ENCODE peak calls at places on chromosomes 3 and 15, in six cellular contexts. One of them, this sample, is unnamed.

GRCh38 chr3:183430325-183430957 is 2.0 kb upstream of the MCF2L2 start:
- DNase-seq in brain microvascular endothelial cell: no peak
- DNase-seq in right lobe of liver: no peak
- DNase-seq in upper lobe of left lung: no peak
- DNase-seq in GM12878: no peak
- DNase-seq in GM10248: peak
- DNase-seq in this sample: no peak

GRCh38 chr3:11602886-11603285 is 40.8 kb downstream of the VGLL4 start:
- DNase-seq in right lobe of liver: no peak
- DNase-seq in upper lobe of left lung: no peak
- DNase-seq in GM10248: no peak
- DNase-seq in brain microvascular endothelial cell: no peak
- DNase-seq in GM12878: no peak
- DNase-seq in this sample: no peak

GRCh38 chr15:77292924-77293558 is 126.9 kb downstream of the PEAK1 start:
- DNase-seq in upper lobe of left lung: no peak
- DNase-seq in right lobe of liver: no peak
- DNase-seq in GM10248: no peak
- DNase-seq in GM12878: no peak
- DNase-seq in brain microvascular endothelial cell: peak
- DNase-seq in this sample: no peak

GRCh38 chr3:148605551-148605950 is 92.2 kb upstream of the AGTR1 start:
- DNase-seq in brain microvascular endothelial cell: no peak
- DNase-seq in GM10248: no peak
- DNase-seq in upper lobe of left lung: no peak
- DNase-seq in GM12878: no peak
- DNase-seq in right lobe of liver: no peak
- DNase-seq in this sample: no peak

GRCh38 chr15:62390793-62391543 is 225.9 kb upstream of the C2CD4B start:
- DNase-seq in upper lobe of left lung: peak
- DNase-seq in GM12878: no peak
- DNase-seq in GM10248: peak
- DNase-seq in right lobe of liver: peak
- DNase-seq in brain microvascular endothelial cell: peak
- DNase-seq in this sample: peak

GRCh38 chr15:48242015-48242414 is 35.9 kb downstream of the SLC12A1 start:
- DNase-seq in upper lobe of left lung: no peak
- DNase-seq in GM10248: no peak
- DNase-seq in right lobe of liver: no peak
- DNase-seq in brain microvascular endothelial cell: no peak
- DNase-seq in GM12878: no peak
- DNase-seq in this sample: no peak

GRCh38 chr15:91982401-91982800 is 128.9 kb downstream of the SLCO3A1 start:
- DNase-seq in GM12878: no peak
- DNase-seq in brain microvascular endothelial cell: no peak
- DNase-seq in right lobe of liver: no peak
- DNase-seq in upper lobe of left lung: no peak
- DNase-seq in GM10248: no peak
- DNase-seq in this sample: no peak

GRCh38 chr3:142273501-142273900 is 48.1 kb upstream of the GK5 start:
- DNase-seq in GM10248: no peak
- DNase-seq in right lobe of liver: no peak
- DNase-seq in upper lobe of left lung: no peak
- DNase-seq in GM12878: no peak
- DNase-seq in brain microvascular endothelial cell: no peak
- DNase-seq in this sample: no peak

GRCh38 chr3:65406470-65406869 is 632.2 kb downstream of the MAGI1 start:
- DNase-seq in brain microvascular endothelial cell: no peak
- DNase-seq in right lobe of liver: no peak
- DNase-seq in GM12878: no peak
- DNase-seq in upper lobe of left lung: no peak
- DNase-seq in GM10248: no peak
- DNase-seq in this sample: no peak

GRCh38 chr3:41158947-41159346 is 40.4 kb upstream of the CTNNB1 start:
- DNase-seq in right lobe of liver: no peak
- DNase-seq in brain microvascular endothelial cell: no peak
- DNase-seq in GM12878: no peak
- DNase-seq in upper lobe of left lung: no peak
- DNase-seq in GM10248: no peak
- DNase-seq in this sample: no peak

GRCh38 chr3:133038731-133039398 is 674 bp downstream of the TMEM108 start:
- DNase-seq in right lobe of liver: peak
- DNase-seq in GM10248: peak
- DNase-seq in GM12878: no peak
- DNase-seq in upper lobe of left lung: peak
- DNase-seq in brain microvascular endothelial cell: peak
- DNase-seq in this sample: no peak

GRCh38 chr15:46525984-46526725 is 891.3 kb downstream of the SQOR start:
- DNase-seq in brain microvascular endothelial cell: no peak
- DNase-seq in upper lobe of left lung: no peak
- DNase-seq in GM12878: no peak
- DNase-seq in right lobe of liver: no peak
- DNase-seq in GM10248: no peak
- DNase-seq in this sample: no peak

GRCh38 chr3:122023335-122023734 is 1.3 kb upstream of the ILDR1 start:
- DNase-seq in upper lobe of left lung: no peak
- DNase-seq in brain microvascular endothelial cell: no peak
- DNase-seq in GM10248: no peak
- DNase-seq in right lobe of liver: no peak
- DNase-seq in GM12878: no peak
- DNase-seq in this sample: no peak

GRCh38 chr15:84752700-84753099 is 4.3 kb downstream of the ZNF592 start:
- DNase-seq in upper lobe of left lung: no peak
- DNase-seq in GM12878: no peak
- DNase-seq in GM10248: no peak
- DNase-seq in brain microvascular endothelial cell: no peak
- DNase-seq in right lobe of liver: no peak
- DNase-seq in this sample: no peak

GRCh38 chr3:50512131-50512530 is 8.7 kb upstream of the CACNA2D2 start:
- DNase-seq in right lobe of liver: no peak
- DNase-seq in upper lobe of left lung: no peak
- DNase-seq in GM10248: no peak
- DNase-seq in brain microvascular endothelial cell: no peak
- DNase-seq in GM12878: no peak
- DNase-seq in this sample: no peak

GRCh38 chr15:94412979-94413741 is 181.8 kb downstream of the MCTP2 start:
- DNase-seq in right lobe of liver: no peak
- DNase-seq in GM10248: no peak
- DNase-seq in brain microvascular endothelial cell: no peak
- DNase-seq in upper lobe of left lung: no peak
- DNase-seq in GM12878: no peak
- DNase-seq in this sample: no peak

GRCh38 chr15:60299452-60300047 is 98.2 kb downstream of the ANXA2 start:
- DNase-seq in upper lobe of left lung: no peak
- DNase-seq in right lobe of liver: no peak
- DNase-seq in GM12878: no peak
- DNase-seq in brain microvascular endothelial cell: no peak
- DNase-seq in GM10248: no peak
- DNase-seq in this sample: no peak

GRCh38 chr3:55243686-55244085 is 243.4 kb downstream of the WNT5A start:
- DNase-seq in GM12878: no peak
- DNase-seq in brain microvascular endothelial cell: no peak
- DNase-seq in upper lobe of left lung: no peak
- DNase-seq in GM10248: no peak
- DNase-seq in right lobe of liver: no peak
- DNase-seq in this sample: no peak

GRCh38 chr15:52780172-52780980 is 9.8 kb downstream of the ONECUT1 start:
- DNase-seq in upper lobe of left lung: no peak
- DNase-seq in GM10248: no peak
- DNase-seq in brain microvascular endothelial cell: peak
- DNase-seq in GM12878: peak
- DNase-seq in right lobe of liver: peak
- DNase-seq in this sample: peak

GRCh38 chr3:36840453-36840921 is 76.1 kb upstream of the DCLK3 start:
- DNase-seq in right lobe of liver: no peak
- DNase-seq in GM12878: no peak
- DNase-seq in brain microvascular endothelial cell: no peak
- DNase-seq in GM10248: no peak
- DNase-seq in upper lobe of left lung: no peak
- DNase-seq in this sample: no peak

GRCh38 chr3:178381971-178382370 is 154.3 kb upstream of the KCNMB2 start:
- DNase-seq in GM10248: no peak
- DNase-seq in upper lobe of left lung: no peak
- DNase-seq in GM12878: no peak
- DNase-seq in brain microvascular endothelial cell: no peak
- DNase-seq in right lobe of liver: no peak
- DNase-seq in this sample: no peak

GRCh38 chr3:44074181-44074580 is 167.5 kb upstream of the TOPAZ1 start:
- DNase-seq in GM12878: no peak
- DNase-seq in brain microvascular endothelial cell: no peak
- DNase-seq in right lobe of liver: no peak
- DNase-seq in upper lobe of left lung: no peak
- DNase-seq in GM10248: no peak
- DNase-seq in this sample: no peak

GRCh38 chr3:8733332-8734094 is at the start of gene CAV3:
- DNase-seq in upper lobe of left lung: no peak
- DNase-seq in GM10248: no peak
- DNase-seq in GM12878: no peak
- DNase-seq in brain microvascular endothelial cell: no peak
- DNase-seq in right lobe of liver: no peak
- DNase-seq in this sample: no peak

GRCh38 chr3:55574671-55575070 is 87.6 kb upstream of the WNT5A start:
- DNase-seq in GM10248: no peak
- DNase-seq in right lobe of liver: no peak
- DNase-seq in brain microvascular endothelial cell: no peak
- DNase-seq in GM12878: no peak
- DNase-seq in upper lobe of left lung: no peak
- DNase-seq in this sample: no peak

GRCh38 chr15:41281236-41281635 is 50.2 kb downstream of the CHP1 start:
- DNase-seq in GM12878: no peak
- DNase-seq in GM10248: no peak
- DNase-seq in brain microvascular endothelial cell: peak
- DNase-seq in right lobe of liver: no peak
- DNase-seq in upper lobe of left lung: no peak
- DNase-seq in this sample: no peak

GRCh38 chr3:84820906-84821305 is 137.9 kb upstream of the CADM2 start:
- DNase-seq in GM10248: no peak
- DNase-seq in right lobe of liver: no peak
- DNase-seq in GM12878: no peak
- DNase-seq in brain microvascular endothelial cell: no peak
- DNase-seq in upper lobe of left lung: no peak
- DNase-seq in this sample: no peak

GRCh38 chr3:12724794-12725193 is 34.3 kb downstream of the TMEM40 start:
- DNase-seq in brain microvascular endothelial cell: no peak
- DNase-seq in upper lobe of left lung: no peak
- DNase-seq in right lobe of liver: no peak
- DNase-seq in GM10248: no peak
- DNase-seq in GM12878: no peak
- DNase-seq in this sample: no peak

GRCh38 chr3:51123531-51123930 is 261.6 kb upstream of the MANF start:
- DNase-seq in upper lobe of left lung: no peak
- DNase-seq in right lobe of liver: no peak
- DNase-seq in GM12878: no peak
- DNase-seq in GM10248: no peak
- DNase-seq in brain microvascular endothelial cell: no peak
- DNase-seq in this sample: no peak

GRCh38 chr3:100634493-100635272 is 25.3 kb downstream of the ADGRG7 start:
- DNase-seq in upper lobe of left lung: no peak
- DNase-seq in GM10248: peak
- DNase-seq in GM12878: peak
- DNase-seq in right lobe of liver: peak
- DNase-seq in brain microvascular endothelial cell: peak
- DNase-seq in this sample: peak
- TF ChIP-seq CTCF in upper lobe of left lung: no peak
- TF ChIP-seq CTCF in GM10248: peak
- TF ChIP-seq CTCF in GM12878: peak
- TF ChIP-seq CTCF in right lobe of liver: peak
- TF ChIP-seq CTCF in brain microvascular endothelial cell: no peak
- TF ChIP-seq CTCF in this sample: no peak

GRCh38 chr3:193674714-193675113 is 81.7 kb downstream of the OPA1 start:
- DNase-seq in GM12878: no peak
- DNase-seq in right lobe of liver: no peak
- DNase-seq in upper lobe of left lung: no peak
- DNase-seq in brain microvascular endothelial cell: no peak
- DNase-seq in GM10248: no peak
- DNase-seq in this sample: no peak

GRCh38 chr3:193681631-193682030 is 88.6 kb downstream of the OPA1 start:
- DNase-seq in GM10248: no peak
- DNase-seq in brain microvascular endothelial cell: no peak
- DNase-seq in GM12878: no peak
- DNase-seq in upper lobe of left lung: no peak
- DNase-seq in right lobe of liver: no peak
- DNase-seq in this sample: no peak

GRCh38 chr3:193677734-193678133 is 84.7 kb downstream of the OPA1 start:
- DNase-seq in brain microvascular endothelial cell: no peak
- DNase-seq in GM10248: no peak
- DNase-seq in upper lobe of left lung: no peak
- DNase-seq in GM12878: no peak
- DNase-seq in right lobe of liver: no peak
- DNase-seq in this sample: no peak

GRCh38 chr3:193680220-193680619 is 87.2 kb downstream of the OPA1 start:
- DNase-seq in right lobe of liver: no peak
- DNase-seq in GM10248: no peak
- DNase-seq in brain microvascular endothelial cell: peak
- DNase-seq in GM12878: no peak
- DNase-seq in upper lobe of left lung: no peak
- DNase-seq in this sample: no peak
- TF ChIP-seq CTCF in right lobe of liver: no peak
- TF ChIP-seq CTCF in GM10248: no peak
- TF ChIP-seq CTCF in brain microvascular endothelial cell: no peak
- TF ChIP-seq CTCF in GM12878: no peak
- TF ChIP-seq CTCF in upper lobe of left lung: no peak
- TF ChIP-seq CTCF in this sample: no peak

GRCh38 chr3:16150285-16150684 is 24.2 kb upstream of the GALNT15 start:
- DNase-seq in GM12878: no peak
- DNase-seq in upper lobe of left lung: no peak
- DNase-seq in right lobe of liver: no peak
- DNase-seq in GM10248: no peak
- DNase-seq in brain microvascular endothelial cell: no peak
- DNase-seq in this sample: no peak
- TF ChIP-seq CTCF in GM12878: no peak
- TF ChIP-seq CTCF in upper lobe of left lung: no peak
- TF ChIP-seq CTCF in right lobe of liver: no peak
- TF ChIP-seq CTCF in GM10248: no peak
- TF ChIP-seq CTCF in brain microvascular endothelial cell: peak
- TF ChIP-seq CTCF in this sample: no peak

GRCh38 chr15:39887211-39887610 is 32.9 kb downstream of the GPR176 start:
- DNase-seq in upper lobe of left lung: no peak
- DNase-seq in right lobe of liver: no peak
- DNase-seq in GM12878: no peak
- DNase-seq in GM10248: no peak
- DNase-seq in brain microvascular endothelial cell: no peak
- DNase-seq in this sample: no peak

GRCh38 chr15:39888243-39888642 is 31.8 kb downstream of the GPR176 start:
- DNase-seq in GM12878: no peak
- DNase-seq in brain microvascular endothelial cell: no peak
- DNase-seq in right lobe of liver: no peak
- DNase-seq in GM10248: no peak
- DNase-seq in upper lobe of left lung: no peak
- DNase-seq in this sample: no peak

GRCh38 chr15:39888809-39889208 is 31.3 kb downstream of the GPR176 start:
- DNase-seq in right lobe of liver: no peak
- DNase-seq in upper lobe of left lung: no peak
- DNase-seq in GM10248: no peak
- DNase-seq in GM12878: no peak
- DNase-seq in brain microvascular endothelial cell: no peak
- DNase-seq in this sample: no peak

GRCh38 chr15:39886418-39886817 is 33.6 kb downstream of the GPR176 start:
- DNase-seq in upper lobe of left lung: no peak
- DNase-seq in right lobe of liver: no peak
- DNase-seq in GM10248: no peak
- DNase-seq in GM12878: no peak
- DNase-seq in brain microvascular endothelial cell: no peak
- DNase-seq in this sample: no peak

GRCh38 chr15:39887832-39888231 is 32.2 kb downstream of the GPR176 start:
- DNase-seq in brain microvascular endothelial cell: peak
- DNase-seq in GM10248: no peak
- DNase-seq in upper lobe of left lung: no peak
- DNase-seq in GM12878: no peak
- DNase-seq in right lobe of liver: no peak
- DNase-seq in this sample: no peak
- TF ChIP-seq CTCF in brain microvascular endothelial cell: peak
- TF ChIP-seq CTCF in GM10248: peak
- TF ChIP-seq CTCF in upper lobe of left lung: no peak
- TF ChIP-seq CTCF in GM12878: peak
- TF ChIP-seq CTCF in right lobe of liver: peak
- TF ChIP-seq CTCF in this sample: no peak